ENCODE peak calls at places on chromosomes 1 and 21, in seven cellular contexts. W is heart left ventricle, H is pancreas, K is endothelial cell, F is tibial nerve, D is heart right ventricle, C is coronary artery. I is an unnamed sample.

GRCh38 chr1:181064030-181064594 is 24.4 kb upstream of the IER5 start:
- DNase-seq in C (no peak), K (no peak), F (no peak), D (no peak), W (no peak), H (no peak), I (no peak)

GRCh38 chr1:114510235-114511047 is 562 bp downstream of the TRIM33 start:
- DNase-seq in D (peak; percentile 36), H (peak; percentile 86), W (peak; percentile 68), K (peak; percentile 45), F (peak; percentile 14), C (peak; percentile 76), I (no peak)

GRCh38 chr1:24769656-24770651 is 24.7 kb downstream of the CLIC4 start:
- DNase-seq in W (no peak), D (no peak), H (no peak), C (no peak), K (no peak), F (no peak), I (no peak)

GRCh38 chr1:150836129-150836773 is 28.2 kb upstream of the CTSK start:
- DNase-seq in W (no peak), D (no peak), K (no peak), C (no peak), F (no peak), H (no peak), I (no peak)

GRCh38 chr1:3787347-3787710 is 9.0 kb downstream of the LRRC47 start:
- DNase-seq in K (no peak), W (no peak), F (no peak), C (no peak), H (peak; percentile 37), D (no peak), I (no peak)

GRCh38 chr1:220970311-220970710 is 91.1 kb downstream of the HLX start:
- DNase-seq in K (no peak), D (no peak), C (no peak), F (no peak), H (no peak), W (no peak), I (no peak)

GRCh38 chr1:197737916-197738315 is 37.4 kb downstream of the DENND1B start:
- DNase-seq in K (no peak), C (no peak), W (no peak), D (no peak), F (no peak), H (no peak), I (no peak)

GRCh38 chr1:22142315-22143064 is 407 bp downstream of the WNT4 start:
- DNase-seq in F (no peak), K (peak; percentile 31), H (peak; percentile 84), W (no peak), C (no peak), D (no peak), I (peak; percentile 38)

GRCh38 chr1:116988248-116988647 is 13.3 kb upstream of the CD101 start:
- DNase-seq in F (no peak), D (peak; percentile 29), H (no peak), K (no peak), C (no peak), W (no peak), I (no peak)

GRCh38 chr21:36684957-36685714 is 13.8 kb upstream of the SIM2 start:
- DNase-seq in D (peak; percentile 32), H (no peak), K (no peak), C (no peak), F (no peak), W (no peak), I (no peak)

GRCh38 chr1:82446251-82446650 is 645.5 kb downstream of the ADGRL2 start:
- DNase-seq in D (no peak), F (no peak), K (no peak), C (no peak), W (no peak), H (no peak), I (no peak)

GRCh38 chr1:12600335-12600734 is 17.7 kb downstream of the DHRS3 start:
- DNase-seq in C (no peak), H (peak; percentile 89), F (no peak), D (peak; percentile 77), K (no peak), W (peak; percentile 82), I (no peak)

GRCh38 chr1:14896381-14897079 is 257.0 kb upstream of the TMEM51 start:
- DNase-seq in D (no peak), F (no peak), K (no peak), W (no peak), C (no peak), H (no peak), I (no peak)

GRCh38 chr1:109477821-109478220 is 5.9 kb upstream of the ATXN7L2 start:
- DNase-seq in D (no peak), F (no peak), H (no peak), W (no peak), C (no peak), K (no peak), I (no peak)

GRCh38 chr1:177665935-177666334 is 303.9 kb downstream of the SEC16B start:
- DNase-seq in D (no peak), K (no peak), H (no peak), W (no peak), F (no peak), C (no peak), I (no peak)

GRCh38 chr1:51792864-51793263 is 85.7 kb downstream of the NRDC start:
- DNase-seq in K (no peak), C (no peak), W (no peak), D (no peak), F (no peak), H (no peak), I (no peak)

GRCh38 chr1:1163538-1164070 is 10.1 kb upstream of the TTLL10 start:
- DNase-seq in K (no peak), H (no peak), C (no peak), W (no peak), D (no peak), F (no peak), I (no peak)

GRCh38 chr1:177975588-177976495 is 6.0 kb upstream of the SEC16B start:
- DNase-seq in C (no peak), H (no peak), F (no peak), W (no peak), D (no peak), K (no peak), I (no peak)

GRCh38 chr1:243525085-243525487 is 269.2 kb downstream of the SDCCAG8 start:
- DNase-seq in C (no peak), K (no peak), D (no peak), F (no peak), H (no peak), W (no peak), I (no peak)

GRCh38 chr1:87120779-87121178 is 206.3 kb downstream of the HS2ST1 start:
- DNase-seq in W (no peak), D (no peak), F (no peak), H (no peak), C (no peak), K (no peak), I (no peak)
- TF ChIP-seq CTCF in W (no peak), D (no peak), F (no peak), H (no peak), C (no peak), K (no peak), I (no peak)

GRCh38 chr1:31765041-31765467 is 914 bp upstream of the ADGRB2 start:
- DNase-seq in F (no peak), W (no peak), C (no peak), D (no peak), H (peak; percentile 64), K (peak; percentile 47), I (no peak)
- TF ChIP-seq CTCF in F (peak; percentile 14), W (no peak), C (no peak), D (peak; percentile 30), H (no peak), K (peak; percentile 22), I (no peak)

GRCh38 chr1:229557913-229558414 is 543 bp downstream of the ABCB10 start:
- DNase-seq in C (no peak), F (no peak), K (peak; percentile 40), H (peak; percentile 83), D (peak; percentile 24), W (peak; percentile 81), I (peak; percentile 57)
- TF ChIP-seq CTCF in C (no peak), F (no peak), K (no peak), H (no peak), D (peak; percentile 4), W (no peak), I (no peak)

DNA sequence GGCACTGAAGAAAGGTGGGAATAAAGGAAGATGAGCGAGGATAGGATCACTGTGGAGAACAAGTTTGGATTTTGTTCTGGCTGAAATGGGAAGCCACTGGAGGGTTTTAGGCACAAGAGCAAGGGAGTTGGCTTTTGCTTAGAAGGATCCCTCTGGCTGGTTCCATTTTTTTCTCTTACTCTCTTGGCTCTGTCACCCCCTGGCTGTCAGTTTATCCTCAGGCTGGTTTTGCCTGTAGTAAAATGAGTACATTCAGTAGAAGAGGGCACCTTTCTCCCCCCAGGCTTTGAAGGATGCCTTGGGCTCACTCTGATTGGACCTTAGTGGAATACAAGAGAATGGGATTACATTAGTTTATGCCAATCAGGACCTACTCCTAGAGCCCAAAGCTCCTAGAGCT is 17.1 kb downstream of the CACHD1 start:
- DNase-seq in F (no peak), H (no peak), C (no peak), D (no peak), W (no peak), K (no peak), I (no peak)
- TF ChIP-seq CTCF in F (no peak), H (no peak), C (no peak), D (no peak), W (peak; percentile 19), K (no peak), I (no peak)

GRCh38 chr1:154478639-154479038 is 23.4 kb upstream of the TDRD10 start:
- DNase-seq in W (no peak), K (no peak), F (no peak), D (no peak), C (no peak), H (no peak), I (no peak)
- TF ChIP-seq CTCF in W (no peak), K (no peak), F (no peak), D (no peak), C (no peak), H (no peak), I (no peak)

GRCh38 chr1:231584117-231584516 is 42.5 kb upstream of the DISC1 start:
- DNase-seq in F (no peak), W (no peak), K (no peak), D (no peak), C (no peak), H (no peak), I (no peak)
- TF ChIP-seq CTCF in F (no peak), W (no peak), K (no peak), D (peak; percentile 11), C (no peak), H (no peak), I (no peak)

GRCh38 chr1:228060458-228061190 is 21.9 kb upstream of the ARF1 start:
- DNase-seq in H (peak; percentile 83), C (no peak), F (peak; percentile 8), W (peak; percentile 42), K (no peak), D (no peak), I (peak; percentile 14)
- TF ChIP-seq CTCF in H (no peak), C (no peak), F (no peak), W (no peak), K (no peak), D (no peak), I (no peak)